ENCODE peak calls at places on chromosome 10, in four cellular contexts. C is GM23248, O is H1, H is IMR-90. M is an unnamed sample. For H3K9me3, the result is how much of the 10 kb centered on the place peaks cover.

GRCh38 chr10:71963756-71964668 is at the start of gene CHST3:
- DNase-seq in C (peak), O (no peak), H (peak), M (peak)

GRCh38 chr10:112374724-112375541 is 1.0 kb downstream of the ACSL5 start:
- DNase-seq in O (no peak), H (no peak), C (peak), M (no peak)

GRCh38 chr10:74923556-74923955 is 97.2 kb downstream of the KAT6B start:
- DNase-seq in C (peak), O (no peak), H (no peak), M (no peak)

GRCh38 chr10:14617850-14618249 is 156.8 kb downstream of the FAM107B start:
- DNase-seq in H (peak), O (no peak), C (peak), M (no peak)

GRCh38 chr10:129966831-129967578 is 2.9 kb upstream of the EBF3 start:
- DNase-seq in O (no peak), C (no peak), H (no peak), M (no peak)

GRCh38 chr10:12848439-12849173 is 152.9 kb downstream of the CCDC3 start:
- DNase-seq in C (no peak), O (no peak), H (no peak), M (no peak)

GRCh38 chr10:100341953-100342626 is 4.9 kb upstream of the SCD start:
- DNase-seq in H (peak), O (no peak), C (peak), M (peak)

GRCh38 chr10:51214207-51214896 is 140.1 kb downstream of the PRKG1 start:
- DNase-seq in H (peak), C (no peak), O (no peak), M (no peak)

GRCh38 chr10:49844775-49845561 is 82.8 kb upstream of the OGDHL start:
- DNase-seq in O (no peak), C (peak), H (peak), M (no peak)

GRCh38 chr10:93941603-93942002 is 47.8 kb downstream of the SLC35G1 start:
- DNase-seq in C (no peak), H (no peak), O (no peak), M (no peak)

GRCh38 chr10:15427836-15428414 is 56.8 kb upstream of the FAM171A1 start:
- DNase-seq in H (peak), O (no peak), C (peak), M (no peak)

GRCh38 chr10:120508393-120508792 is 51.4 kb downstream of the PLPP4 start:
- DNase-seq in H (no peak), O (no peak), C (peak), M (no peak)

GRCh38 chr10:29734640-29734979 is 99.8 kb upstream of the SVIL start:
- DNase-seq in O (no peak), H (no peak), C (no peak), M (no peak)

GRCh38 chr10:43304687-43305333 is 37.9 kb upstream of the RASGEF1A start:
- DNase-seq in O (no peak), C (peak), H (peak), M (no peak)

GRCh38 chr10:26810435-26811026 is 50.2 kb downstream of the ABI1 start:
- DNase-seq in H (peak), O (no peak), C (no peak), M (no peak)

GRCh38 chr10:74960670-74961069 is 134.3 kb downstream of the KAT6B start:
- DNase-seq in O (no peak), H (no peak), C (no peak), M (no peak)

GRCh38 chr10:4812952-4813351 is 13.1 kb upstream of the AKR1E2 start:
- DNase-seq in H (peak), O (no peak), C (peak), M (peak)

GRCh38 chr10:48525113-48525512 is 79.8 kb downstream of the ARHGAP22 start:
- DNase-seq in C (no peak), O (no peak), H (no peak), M (no peak)

GRCh38 chr10:48525956-48526355 is 78.9 kb downstream of the ARHGAP22 start:
- DNase-seq in O (no peak), H (no peak), C (no peak), M (no peak)

GRCh38 chr10:48522011-48522765 is 82.7 kb downstream of the ARHGAP22 start:
- DNase-seq in H (no peak), C (peak), O (no peak), M (no peak)

GRCh38 chr10:48523212-48523819 is 81.6 kb downstream of the ARHGAP22 start:
- DNase-seq in H (peak), O (no peak), C (peak), M (no peak)

GRCh38 chr10:48523820-48524758 is 80.8 kb downstream of the ARHGAP22 start:
- DNase-seq in C (peak), O (no peak), H (no peak), M (no peak)
- H3K4me2 ChIP-seq in C (peak), O (peak), H (peak), M (peak)

GRCh38 chr10:108785011-108785410 is 1138.3 kb downstream of the XPNPEP1 start:
- DNase-seq in O (no peak), H (no peak), C (no peak), M (no peak)

GRCh38 chr10:108784534-108784933 is 1138.8 kb downstream of the XPNPEP1 start:
- DNase-seq in O (no peak), C (no peak), H (no peak), M (no peak)

GRCh38 chr10:108783897-108784296 is 1139.4 kb downstream of the XPNPEP1 start:
- DNase-seq in C (peak), H (peak), O (peak), M (peak)

GRCh38 chr10:108779501-108779900 is 1143.8 kb downstream of the XPNPEP1 start:
- DNase-seq in C (no peak), H (no peak), O (no peak), M (no peak)

GRCh38 chr10:108782411-108782810 is 1140.9 kb downstream of the XPNPEP1 start:
- DNase-seq in C (peak), O (no peak), H (no peak), M (no peak)
- H3K9me3 ChIP-seq in C (under half), O (under half), H (under half), M (under half)

GRCh38 chr10:92839191-92840085 is 8.9 kb upstream of the EXOC6 start:
- DNase-seq in H (peak), C (peak), O (no peak), M (no peak)
- H3K4me2 ChIP-seq in H (peak), C (no peak), O (no peak), M (no peak)

GRCh38 chr10:38118072-38118807 is 24.1 kb downstream of the ZNF37A start:
- DNase-seq in O (no peak), C (peak), H (peak), M (no peak)
- H3K9me3 ChIP-seq in O (half or more), C (under half), H (half or more), M (under half)